ENCODE peak calls at places on chromosomes 3 and 15, in seven cellular contexts. V, M, Z, X, W, Q and Y are unnamed samples.

GRCh38 chr3:43378066-43378935 is 92.0 kb downstream of the SNRK start:
- DNase-seq in X (peak), Z (peak), W (no peak), Q (peak), V (no peak), M (peak), Y (no peak)

GRCh38 chr3:119222400-119222799 is 18.3 kb downstream of the B4GALT4 start:
- DNase-seq in X (no peak), Q (no peak), W (no peak), V (no peak), Z (peak), M (no peak), Y (no peak)

GRCh38 chr15:92797168-92798052 is 102.7 kb upstream of the CHD2 start:
- DNase-seq in Q (no peak), Z (peak), X (peak), W (peak), V (peak), M (peak), Y (peak)

GRCh38 chr3:60917136-60917535 is 334.1 kb downstream of the FHIT start:
- DNase-seq in Q (no peak), V (no peak), Z (no peak), M (no peak), X (no peak), W (no peak), Y (no peak)

GRCh38 chr3:9862391-9863235 is 17.4 kb downstream of the CIDEC start:
- DNase-seq in X (peak), M (no peak), W (peak), Z (peak), Q (peak), V (no peak), Y (peak)

GRCh38 chr15:51842852-51843737 is 13.6 kb downstream of the TMOD3 start:
- DNase-seq in Q (no peak), W (no peak), X (peak), Z (peak), V (no peak), M (peak), Y (peak)

GRCh38 chr3:45434996-45435395 is 46.6 kb downstream of the LARS2 start:
- DNase-seq in Z (no peak), V (no peak), W (no peak), Q (no peak), X (no peak), M (no peak), Y (no peak)

GRCh38 chr15:97115764-97116075 is 785.2 kb downstream of the NR2F2 start:
- DNase-seq in X (no peak), Z (no peak), M (no peak), Q (no peak), V (no peak), W (no peak), Y (no peak)

GRCh38 chr15:39084683-39085530 is 496.0 kb upstream of the THBS1 start:
- DNase-seq in V (peak), W (peak), M (peak), Z (peak), X (no peak), Q (no peak), Y (peak)

GRCh38 chr15:44157679-44158078 is 37.4 kb downstream of the FRMD5 start:
- DNase-seq in V (no peak), Z (peak), W (no peak), Q (no peak), X (peak), M (peak), Y (peak)

GRCh38 chr15:67884514-67885225 is 44.8 kb upstream of the RNU6-1 start:
- DNase-seq in X (peak), M (peak), V (peak), Q (peak), W (peak), Z (peak), Y (peak)

GRCh38 chr3:158659454-158660237 is 12.8 kb downstream of the LXN start:
- DNase-seq in X (peak), W (peak), V (peak), M (peak), Q (peak), Z (peak), Y (peak)

GRCh38 chr15:49877871-49878511 is 241.0 kb downstream of the ATP8B4 start:
- DNase-seq in V (no peak), Z (peak), W (peak), X (peak), M (no peak), Q (no peak), Y (peak)

GRCh38 chr15:42919794-42920280 is 741 bp downstream of the TTBK2 start:
- DNase-seq in V (no peak), X (peak), M (peak), Z (peak), Q (no peak), W (no peak), Y (peak)

GRCh38 chr3:155815030-155815429 is 9.0 kb upstream of the C3orf33 start:
- DNase-seq in X (no peak), M (no peak), W (no peak), V (no peak), Q (no peak), Z (no peak), Y (no peak)

GRCh38 chr3:9125278-9125951 is 124.0 kb downstream of the SRGAP3 start:
- DNase-seq in Q (no peak), X (no peak), V (no peak), M (no peak), Z (no peak), W (no peak), Y (no peak)

GRCh38 chr3:120622870-120623718 is 27.0 kb downstream of the NDUFB4 start:
- DNase-seq in W (no peak), X (no peak), M (peak), V (no peak), Q (no peak), Z (no peak), Y (peak)

GRCh38 chr15:75452968-75453702 is 1.6 kb upstream of the SIN3A start:
- DNase-seq in W (peak), X (peak), M (peak), V (peak), Q (peak), Z (peak), Y (peak)

GRCh38 chr15:40016224-40016865 is 22.6 kb downstream of the SRP14 start:
- DNase-seq in M (no peak), Q (no peak), W (no peak), Z (no peak), X (no peak), V (no peak), Y (peak)

GRCh38 chr15:28123408-28124023 is 24.4 kb upstream of the OCA2 start:
- DNase-seq in V (no peak), Z (peak), X (peak), Q (peak), M (peak), W (no peak), Y (peak)

GRCh38 chr3:107988464-107989156 is 102.2 kb downstream of the CD47 start:
- DNase-seq in V (peak), M (peak), X (peak), Z (peak), Q (no peak), W (peak), Y (peak)

GRCh38 chr15:59290311-59291213 is 82.1 kb downstream of the MYO1E start:
- DNase-seq in W (no peak), X (no peak), V (no peak), Q (no peak), M (no peak), Z (no peak), Y (no peak)
- H3K4me3 ChIP-seq in W (no peak), X (no peak), V (no peak), Q (no peak), M (no peak), Z (no peak), Y (no peak)

GRCh38 chr3:13460341-13460736 is 19.8 kb upstream of the HDAC11 start:
- DNase-seq in Z (no peak), W (no peak), Q (no peak), V (no peak), X (no peak), M (no peak), Y (no peak)

GRCh38 chr3:13459605-13460340 is 20.3 kb upstream of the HDAC11 start:
- DNase-seq in V (no peak), X (no peak), Q (no peak), M (no peak), W (no peak), Z (no peak), Y (no peak)

GRCh38 chr3:13462822-13463221 is 17.3 kb upstream of the HDAC11 start:
- DNase-seq in V (no peak), M (no peak), X (no peak), Q (no peak), W (no peak), Z (no peak), Y (no peak)

GRCh38 chr3:13462125-13462629 is 17.9 kb upstream of the HDAC11 start:
- DNase-seq in W (no peak), Z (no peak), Q (no peak), V (no peak), M (no peak), X (no peak), Y (no peak)

GRCh38 chr3:13461169-13462124 is 18.7 kb upstream of the HDAC11 start:
- DNase-seq in M (peak), W (no peak), X (peak), Z (peak), V (no peak), Q (peak), Y (no peak)
- TF ChIP-seq CTCF in M (peak), W (no peak), X (peak), Z (peak), V (peak), Q (peak), Y (peak)

GRCh38 chr3:49170744-49171118 is 667 bp upstream of the KLHDC8B start:
- DNase-seq in V (no peak), W (no peak), Z (no peak), X (no peak), Q (no peak), M (no peak), Y (no peak)
- H3K4me3 ChIP-seq in V (peak), W (peak), Z (peak), X (peak), Q (peak), M (peak), Y (peak)

GRCh38 chr3:127820221-127820870 is 2.0 kb downstream of the MGLL start:
- DNase-seq in X (no peak), Q (no peak), M (no peak), V (no peak), W (no peak), Z (peak), Y (peak)
- TF ChIP-seq CTCF in X (no peak), Q (no peak), M (peak), V (no peak), W (no peak), Z (peak), Y (peak)